ENCODE peak calls at places on chromosome 15, in six cellular contexts. J is mesendoderm, B is fibroblast of lung, F is neural progenitor cell, N is heart right ventricle, V is aorta. Z is an unnamed sample.

GRCh38 chr15:52104532-52105004 is 8.0 kb downstream of the BCL2L10 start:
- DNase-seq in J (no peak), B (no peak), F (no peak), N (no peak), V (no peak), Z (no peak)

GRCh38 chr15:70379938-70380337 is 282.2 kb upstream of the TLE3 start:
- DNase-seq in J (no peak), B (no peak), F (no peak), N (no peak), V (peak; percentile 46), Z (peak; percentile 46)

GRCh38 chr15:50450678-50451077 is 26.5 kb downstream of the USP8 start:
- DNase-seq in J (peak; percentile 26), B (no peak), F (no peak), N (no peak), V (no peak), Z (no peak)

GRCh38 chr15:59002418-59002859 is 15.0 kb downstream of the RNF111 start:
- DNase-seq in J (no peak), B (no peak), F (no peak), N (no peak), V (no peak), Z (no peak)

GRCh38 chr15:79093352-79093935 is 2.9 kb upstream of the RASGRF1 start:
- DNase-seq in J (no peak), B (no peak), F (no peak), N (no peak), V (peak; percentile 22), Z (peak; percentile 12)

GRCh38 chr15:55991841-55992768 is 1.3 kb downstream of the NEDD4 start:
- DNase-seq in J (no peak), B (peak; percentile 17), F (no peak), N (no peak), V (no peak), Z (no peak)

GRCh38 chr15:31577103-31577502 is 250.5 kb downstream of the KLF13 start:
- DNase-seq in J (peak; percentile 51), B (no peak), F (no peak), N (no peak), V (no peak), Z (no peak)

GRCh38 chr15:40328176-40328575 is 4.7 kb downstream of the INAFM2 start:
- DNase-seq in J (peak; percentile 29), B (no peak), F (no peak), N (no peak), V (no peak), Z (no peak)

GRCh38 chr15:35751421-35752133 is 205.6 kb upstream of the DPH6 start:
- DNase-seq in J (peak; percentile 87), B (peak; percentile 81), F (peak; percentile 88), N (peak; percentile 25), V (peak; percentile 79), Z (no peak)

GRCh38 chr15:55993804-55994539 is 560 bp upstream of the NEDD4 start:
- DNase-seq in J (peak; percentile 83), B (peak; percentile 65), F (peak; percentile 78), N (no peak), V (no peak), Z (peak; percentile 77)

GRCh38 chr15:41278319-41278718 is 47.3 kb downstream of the CHP1 start:
- DNase-seq in J (no peak), B (no peak), F (no peak), N (no peak), V (no peak), Z (no peak)

GRCh38 chr15:70111203-70112017 is 13.7 kb upstream of the TLE3 start:
- DNase-seq in J (peak; percentile 97), B (peak; percentile 94), F (peak; percentile 92), N (peak; percentile 63), V (peak; percentile 80), Z (no peak)

GRCh38 chr15:74873036-74873755 is at the start of gene SCAMP2:
- DNase-seq in J (peak; percentile 97), B (peak; percentile 94), F (peak; percentile 98), N (peak; percentile 93), V (peak; percentile 98), Z (peak; percentile 97)

GRCh38 chr15:74869726-74870407 is 3.3 kb downstream of the SCAMP2 start:
- DNase-seq in J (no peak), B (peak; percentile 60), F (no peak), N (peak; percentile 59), V (no peak), Z (peak; percentile 81)

GRCh38 chr15:74870496-74871213 is 2.5 kb downstream of the SCAMP2 start:
- DNase-seq in J (peak; percentile 86), B (no peak), F (no peak), N (no peak), V (no peak), Z (no peak)

GRCh38 chr15:74872702-74873035 is 496 bp downstream of the SCAMP2 start:
- DNase-seq in J (no peak), B (no peak), F (no peak), N (no peak), V (no peak), Z (no peak)

DNA sequence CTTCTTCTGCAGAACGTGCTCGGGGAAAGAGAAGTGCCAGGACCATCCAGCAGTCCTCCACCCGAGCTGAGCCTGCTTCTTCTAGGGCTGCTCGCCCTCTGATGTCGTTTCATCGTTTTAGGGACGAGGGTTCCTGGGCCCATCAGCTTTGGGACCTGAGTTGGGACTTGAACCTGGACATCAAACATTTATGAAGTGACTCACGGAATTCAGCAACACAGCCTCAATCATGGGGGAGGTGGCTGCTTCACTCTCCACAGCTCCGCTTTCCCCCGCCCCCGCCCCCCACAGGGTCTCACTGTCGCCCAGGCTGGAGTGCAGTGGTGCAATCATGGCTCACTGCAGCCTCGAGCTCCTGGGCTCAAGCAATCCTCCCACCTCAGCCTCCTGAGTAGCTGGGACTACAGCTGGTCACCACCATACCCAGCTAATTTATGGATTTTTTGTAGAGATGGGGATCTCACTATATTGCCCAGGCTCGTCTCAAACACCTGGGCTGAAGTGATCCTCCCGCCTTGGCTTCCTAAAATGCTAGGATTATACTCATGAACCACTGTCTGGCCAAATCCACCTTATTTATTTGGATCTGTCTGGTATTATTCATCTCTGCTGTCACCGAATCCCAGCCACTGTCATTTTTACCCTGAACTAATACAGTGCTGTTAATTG is 725 bp upstream of the SCAMP2 start:
- DNase-seq in J (peak; percentile 67), B (peak; percentile 13), F (peak; percentile 33), N (no peak), V (no peak), Z (peak; percentile 78)
- H3K27ac ChIP-seq in J (no peak overlapping the region), B (no peak overlapping the region), F (no peak overlapping the region), N (peak overlapping the region; percentile 90), V (no peak overlapping the region), Z (peak overlapping the region; percentile 88)

DNA sequence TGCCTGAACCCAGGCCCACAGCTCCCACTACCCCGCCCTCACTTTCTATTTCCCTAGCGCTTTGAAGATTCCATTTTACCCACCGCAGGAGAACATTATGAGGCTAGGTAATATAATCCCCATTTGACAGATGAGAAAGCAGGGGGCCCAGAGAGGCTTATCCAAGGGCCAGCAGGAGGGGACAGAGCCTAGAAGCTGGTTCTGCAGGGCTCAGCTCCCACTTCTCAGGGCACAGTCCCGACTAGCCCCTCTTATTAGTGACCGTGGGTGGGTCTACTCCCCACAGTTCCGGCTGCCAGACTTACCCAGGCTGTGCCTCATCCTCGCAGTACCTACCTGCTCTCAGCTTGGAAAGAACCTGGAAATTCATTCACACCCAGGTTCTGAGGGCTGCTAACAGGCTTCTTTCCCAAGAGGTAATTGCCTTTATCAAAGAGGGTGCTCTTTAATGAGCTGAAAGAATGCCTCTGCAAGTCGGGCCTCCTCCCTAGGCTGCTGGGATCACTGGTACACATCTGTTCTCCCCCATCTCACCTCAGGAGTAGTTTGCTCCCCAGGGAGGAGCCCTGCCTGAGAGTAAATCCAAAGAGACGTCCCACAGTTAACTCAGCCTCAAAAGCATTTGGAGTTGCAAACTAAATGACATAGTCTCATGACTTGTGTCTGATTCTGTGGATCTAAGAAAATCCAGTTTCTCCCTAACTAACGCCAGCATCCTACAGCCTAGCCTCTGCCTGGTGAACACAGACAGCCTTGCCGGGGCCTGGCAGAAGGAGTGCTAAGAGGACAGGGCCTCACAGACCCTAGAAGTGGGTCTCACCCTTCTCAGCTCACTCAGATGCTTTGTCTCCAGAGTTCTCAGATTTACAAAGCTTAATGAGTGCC is 125.0 kb downstream of the CHSY1 start:
- DNase-seq in J (peak; percentile 59), B (peak; percentile 78), F (peak; percentile 53), N (no peak), V (peak; percentile 59), Z (no peak)
- H3K4me3 ChIP-seq in J (no peak overlapping the region), B (no peak overlapping the region), F (no peak overlapping the region), N (no peak overlapping the region), V (no peak overlapping the region), Z (no peak overlapping the region)

GRCh38 chr15:85753261-85753660 is 41.5 kb downstream of the KLHL25 start:
- DNase-seq in J (no peak), B (no peak), F (no peak), N (no peak), V (peak; percentile 33), Z (peak; percentile 56)

GRCh38 chr15:85750807-85751730 is 43.7 kb downstream of the KLHL25 start:
- DNase-seq in J (peak; percentile 75), B (peak; percentile 14), F (peak; percentile 84), N (no peak), V (peak; percentile 76), Z (peak; percentile 77)

GRCh38 chr15:85751731-85752421 is 42.8 kb downstream of the KLHL25 start:
- DNase-seq in J (peak; percentile 76), B (no peak), F (peak; percentile 72), N (no peak), V (peak; percentile 70), Z (peak; percentile 64)

GRCh38 chr15:85753791-85754452 is 40.8 kb downstream of the KLHL25 start:
- DNase-seq in J (no peak), B (no peak), F (no peak), N (no peak), V (peak; percentile 46), Z (peak; percentile 60)

GRCh38 chr15:85752591-85752990 is 42.1 kb downstream of the KLHL25 start:
- DNase-seq in J (no peak), B (no peak), F (no peak), N (no peak), V (peak; percentile 67), Z (peak; percentile 71)
- H3K27ac ChIP-seq in J (no peak overlapping the region), B (no peak overlapping the region), F (peak overlapping the region; percentile 93), N (no peak overlapping the region), V (no peak overlapping the region), Z (no peak overlapping the region)

GRCh38 chr15:82677720-82678323 is 30.7 kb upstream of the CPEB1 start:
- DNase-seq in J (no peak), B (no peak), F (no peak), N (no peak), V (no peak), Z (no peak)

GRCh38 chr15:82674873-82675272 is 27.7 kb upstream of the CPEB1 start:
- DNase-seq in J (no peak), B (no peak), F (no peak), N (no peak), V (no peak), Z (no peak)

GRCh38 chr15:82681371-82681770 is 28.3 kb downstream of the AP3B2 start:
- DNase-seq in J (no peak), B (no peak), F (no peak), N (no peak), V (no peak), Z (peak; percentile 33)

GRCh38 chr15:82680200-82681102 is 29.2 kb downstream of the AP3B2 start:
- DNase-seq in J (peak; percentile 94), B (no peak), F (peak; percentile 89), N (peak; percentile 20), V (no peak), Z (peak; percentile 46)

GRCh38 chr15:82679626-82680199 is 30.0 kb downstream of the AP3B2 start:
- DNase-seq in J (no peak), B (no peak), F (no peak), N (no peak), V (no peak), Z (no peak)
- H3K4me3 ChIP-seq in J (peak overlapping the region; percentile 56), B (no peak overlapping the region), F (peak overlapping the region; percentile 66), N (no peak overlapping the region), V (no peak overlapping the region), Z (no peak overlapping the region)